ENCODE peak calls at places on chromosome 21, in four cellular contexts. Y is cardiac muscle cell, A is fibroblast of lung, O is right lobe of liver. U is an unnamed sample.

GRCh38 chr21:37257526-37257966 is 9.6 kb downstream of the VPS26C start:
- DNase-seq in A (peak; percentile 36), Y (peak; percentile 51), O (peak; percentile 68), U (no peak)

GRCh38 chr21:36980280-36981048 is 14.0 kb upstream of the HLCS start:
- DNase-seq in O (peak; percentile 59), Y (peak; percentile 34), A (no peak), U (peak; percentile 84)

GRCh38 chr21:44931137-44931500 is 8.7 kb upstream of the SLX9 start:
- DNase-seq in O (no peak), A (peak; percentile 45), Y (peak; percentile 78), U (no peak)

GRCh38 chr21:34640858-34641257 is 25.9 kb upstream of the RCAN1 start:
- DNase-seq in O (no peak), A (peak; percentile 54), Y (peak; percentile 73), U (no peak)

GRCh38 chr21:29920938-29921337 is 18.9 kb downstream of the GRIK1 start:
- DNase-seq in A (peak; percentile 8), Y (no peak), O (no peak), U (no peak)

GRCh38 chr21:28856588-28857250 is 136.0 kb downstream of the LTN1 start:
- DNase-seq in A (peak; percentile 20), Y (peak; percentile 5), O (no peak), U (no peak)

GRCh38 chr21:39388038-39388810 is 39.3 kb upstream of the HMGN1 start:
- DNase-seq in A (peak; percentile 82), O (peak; percentile 94), Y (peak; percentile 85), U (peak; percentile 90)

GRCh38 chr21:14376854-14377253 is 6.1 kb downstream of the HSPA13 start:
- DNase-seq in A (no peak), Y (no peak), O (no peak), U (no peak)

GRCh38 chr21:33259995-33260394 is 6.2 kb upstream of the IL10RB start:
- DNase-seq in Y (no peak), O (peak; percentile 73), A (no peak), U (no peak)
- H3K36me3 ChIP-seq in Y (no peaks in the 10 kb centered on the region), O (no peaks in the 10 kb centered on the region), A (no peaks in the 10 kb centered on the region), U (no peaks in the 10 kb centered on the region)

GRCh38 chr21:25565272-25566199 is 41.7 kb downstream of the MRPL39 start:
- DNase-seq in A (no peak), Y (no peak), O (no peak), U (no peak)
- H3K36me3 ChIP-seq in A (peaks cover 2% of the 10 kb centered on the region), Y (no peaks in the 10 kb centered on the region), O (no peaks in the 10 kb centered on the region), U (no peaks in the 10 kb centered on the region)

DNA sequence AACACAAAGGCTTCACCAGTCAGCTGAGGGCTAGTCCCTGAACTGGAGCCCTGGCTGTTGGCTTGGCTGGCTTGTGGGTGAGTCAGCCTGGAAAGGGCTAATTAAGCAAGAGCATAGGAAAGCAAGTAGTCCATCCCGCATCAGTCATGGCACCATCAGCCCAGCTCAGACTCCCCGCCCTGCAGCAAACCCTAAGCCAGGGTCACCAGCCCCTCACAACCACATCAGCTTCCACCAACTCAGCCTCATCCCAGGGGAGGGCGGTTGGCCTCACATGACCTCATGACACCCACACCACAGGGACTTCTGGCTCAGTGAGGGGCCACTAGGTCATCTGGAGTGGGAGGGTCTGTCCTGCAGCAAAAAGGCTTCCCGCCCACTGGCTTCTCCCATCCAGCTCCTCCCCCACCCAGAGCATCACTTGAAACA is 7.0 kb upstream of the SPATC1L start:
- DNase-seq in O (no peak), A (peak; percentile 88), Y (peak; percentile 85), U (no peak)
- H3K36me3 ChIP-seq in O (no peaks in the 10 kb centered on the region), A (peaks cover 44% of the 10 kb centered on the region), Y (peaks cover 2% of the 10 kb centered on the region), U (no peaks in the 10 kb centered on the region)

GRCh38 chr21:41854426-41854995 is 24.6 kb downstream of the PRDM15 start:
- DNase-seq in A (no peak), O (no peak), Y (no peak), U (no peak)
- H3K36me3 ChIP-seq in A (peaks cover 6% of the 10 kb centered on the region), O (no peaks in the 10 kb centered on the region), Y (no peaks in the 10 kb centered on the region), U (no peaks in the 10 kb centered on the region)